ENCODE peak calls at places on chromosomes 1 and 21, in four cellular contexts. J is tibial artery, Y is HCT116, F is psoas muscle. R is an unnamed sample. For H3K36me3, the result is how much of the 10 kb centered on the place peaks cover.

GRCh38 chr1:115648717-115649691 is 7.2 kb downstream of the VANGL1 start:
- DNase-seq in J (no peak), Y (no peak), F (no peak), R (no peak)

GRCh38 chr21:17461014-17461413 is 51.8 kb upstream of the CXADR start:
- DNase-seq in J (peak), Y (no peak), F (no peak), R (peak)

GRCh38 chr1:29211086-29212030 is 19.4 kb downstream of the MECR start:
- DNase-seq in J (no peak), Y (no peak), F (no peak), R (no peak)

GRCh38 chr1:1117469-1117831 is 1.6 kb upstream of the C1orf159 start:
- DNase-seq in J (peak), Y (no peak), F (no peak), R (no peak)

GRCh38 chr1:9207086-9207485 is 27.5 kb upstream of the H6PD start:
- DNase-seq in J (no peak), Y (no peak), F (no peak), R (no peak)

GRCh38 chr1:113248494-113248893 is 141.8 kb upstream of the MAGI3 start:
- DNase-seq in J (no peak), Y (no peak), F (no peak), R (no peak)

GRCh38 chr1:205248793-205249601 is 21.3 kb downstream of the TMCC2 start:
- DNase-seq in J (peak), Y (no peak), F (peak), R (peak)

GRCh38 chr1:110215621-110216020 is 5.5 kb downstream of the KCNC4 start:
- DNase-seq in J (no peak), Y (no peak), F (no peak), R (no peak)

GRCh38 chr1:165598676-165599059 is 32.4 kb upstream of the MGST3 start:
- DNase-seq in J (no peak), Y (no peak), F (no peak), R (no peak)

GRCh38 chr1:111101854-111102642 is 37.8 kb downstream of the DRAM2 start:
- DNase-seq in J (no peak), Y (no peak), F (no peak), R (no peak)

GRCh38 chr1:227299238-227299637 is 19.1 kb downstream of the CDC42BPA start:
- DNase-seq in J (no peak), Y (no peak), F (no peak), R (no peak)

GRCh38 chr1:12601690-12602632 is 16.0 kb downstream of the DHRS3 start:
- DNase-seq in J (no peak), Y (peak), F (no peak), R (no peak)

GRCh38 chr1:241081473-241081872 is 275.5 kb downstream of the RGS7 start:
- DNase-seq in J (no peak), Y (no peak), F (no peak), R (no peak)

GRCh38 chr1:159753386-159753785 is 27.4 kb upstream of the DUSP23 start:
- DNase-seq in J (no peak), Y (no peak), F (no peak), R (no peak)

GRCh38 chr1:70504176-70504820 is 93.2 kb downstream of the CTH start:
- DNase-seq in J (no peak), Y (no peak), F (no peak), R (no peak)

GRCh38 chr1:1543706-1544099 is 3.3 kb upstream of the TMEM240 start:
- DNase-seq in J (no peak), Y (no peak), F (peak), R (no peak)

GRCh38 chr1:53341521-53341895 is 13.6 kb upstream of the LRP8 start:
- DNase-seq in J (peak), Y (no peak), F (no peak), R (no peak)

GRCh38 chr1:27009601-27010197 is 3.0 kb downstream of the TENT5B start:
- DNase-seq in J (no peak), Y (no peak), F (no peak), R (no peak)

GRCh38 chr1:6922096-6922931 is 137.1 kb downstream of the CAMTA1 start:
- DNase-seq in J (peak), Y (no peak), F (no peak), R (peak)

GRCh38 chr1:54819195-54819536 is 18.0 kb upstream of the TTC22 start:
- DNase-seq in J (no peak), Y (no peak), F (no peak), R (no peak)

GRCh38 chr1:27981146-27981545 is 21.4 kb downstream of the XKR8 start:
- DNase-seq in J (no peak), Y (no peak), F (no peak), R (no peak)

GRCh38 chr1:4171480-4172450 is 271.7 kb upstream of the C1orf174 start:
- DNase-seq in J (peak), Y (no peak), F (no peak), R (no peak)

GRCh38 chr1:183470147-183470960 is 1.9 kb upstream of the SMG7 start:
- DNase-seq in J (peak), Y (peak), F (peak), R (peak)

GRCh38 chr1:24154215-24154614 is 11.3 kb upstream of the IL22RA1 start:
- DNase-seq in J (no peak), Y (no peak), F (no peak), R (no peak)

GRCh38 chr1:189708674-189709073 is 769.0 kb downstream of the BRINP3 start:
- DNase-seq in J (no peak), Y (peak), F (peak), R (no peak)

GRCh38 chr1:205270271-205270670 is 42.5 kb downstream of the TMCC2 start:
- DNase-seq in J (no peak), Y (no peak), F (no peak), R (no peak)

GRCh38 chr1:184329962-184330868 is 56.6 kb upstream of the C1orf21 start:
- DNase-seq in J (no peak), Y (no peak), F (no peak), R (no peak)

GRCh38 chr21:16258834-16259611 is 529.2 kb downstream of the USP25 start:
- DNase-seq in J (no peak), Y (no peak), F (no peak), R (no peak)

GRCh38 chr1:46530791-46531409 is 20.5 kb downstream of the KNCN start:
- DNase-seq in J (no peak), Y (no peak), F (no peak), R (no peak)

GRCh38 chr1:6519935-6520621 is 28.6 kb upstream of the PLEKHG5 start:
- DNase-seq in J (no peak), Y (no peak), F (peak), R (no peak)

GRCh38 chr1:16719571-16720402 is 20.5 kb upstream of the RNU1-4 start:
- DNase-seq in J (peak), Y (no peak), F (peak), R (no peak)

GRCh38 chr1:199743227-199743626 is 284.3 kb upstream of the NR5A2 start:
- DNase-seq in J (no peak), Y (no peak), F (no peak), R (no peak)

GRCh38 chr1:17627239-17628052 is 87.9 kb downstream of the ARHGEF10L start:
- DNase-seq in J (no peak), Y (no peak), F (peak), R (no peak)

GRCh38 chr1:109152196-109152595 is 38.3 kb downstream of the ELAPOR1 start:
- DNase-seq in J (no peak), Y (no peak), F (no peak), R (no peak)

GRCh38 chr1:222897527-222898190 is 82.8 kb downstream of the DISP1 start:
- DNase-seq in J (no peak), Y (no peak), F (no peak), R (no peak)

GRCh38 chr1:52556641-52557360 is 3.9 kb upstream of the TUT4 start:
- DNase-seq in J (no peak), Y (no peak), F (no peak), R (no peak)

GRCh38 chr1:230680300-230681025 is 33.5 kb downstream of the AGT start:
- DNase-seq in J (no peak), Y (no peak), F (no peak), R (no peak)
- H3K36me3 ChIP-seq in J (half or more), Y (under half), F (under half), R (under half)

GRCh38 chr1:41978986-41979385 is 60.3 kb upstream of the HIVEP3 start:
- DNase-seq in J (no peak), Y (no peak), F (no peak), R (no peak)

GRCh38 chr1:41975121-41975520 is 56.4 kb upstream of the HIVEP3 start:
- DNase-seq in J (no peak), Y (no peak), F (no peak), R (no peak)

GRCh38 chr1:41977329-41977728 is 58.6 kb upstream of the HIVEP3 start:
- DNase-seq in J (no peak), Y (no peak), F (no peak), R (no peak)

GRCh38 chr1:41976671-41977070 is 57.9 kb upstream of the HIVEP3 start:
- DNase-seq in J (no peak), Y (no peak), F (no peak), R (no peak)

GRCh38 chr1:41975850-41976569 is 57.3 kb upstream of the HIVEP3 start:
- DNase-seq in J (no peak), Y (no peak), F (no peak), R (no peak)
- H3K27ac ChIP-seq in J (no peak), Y (no peak), F (no peak), R (no peak)

DNA sequence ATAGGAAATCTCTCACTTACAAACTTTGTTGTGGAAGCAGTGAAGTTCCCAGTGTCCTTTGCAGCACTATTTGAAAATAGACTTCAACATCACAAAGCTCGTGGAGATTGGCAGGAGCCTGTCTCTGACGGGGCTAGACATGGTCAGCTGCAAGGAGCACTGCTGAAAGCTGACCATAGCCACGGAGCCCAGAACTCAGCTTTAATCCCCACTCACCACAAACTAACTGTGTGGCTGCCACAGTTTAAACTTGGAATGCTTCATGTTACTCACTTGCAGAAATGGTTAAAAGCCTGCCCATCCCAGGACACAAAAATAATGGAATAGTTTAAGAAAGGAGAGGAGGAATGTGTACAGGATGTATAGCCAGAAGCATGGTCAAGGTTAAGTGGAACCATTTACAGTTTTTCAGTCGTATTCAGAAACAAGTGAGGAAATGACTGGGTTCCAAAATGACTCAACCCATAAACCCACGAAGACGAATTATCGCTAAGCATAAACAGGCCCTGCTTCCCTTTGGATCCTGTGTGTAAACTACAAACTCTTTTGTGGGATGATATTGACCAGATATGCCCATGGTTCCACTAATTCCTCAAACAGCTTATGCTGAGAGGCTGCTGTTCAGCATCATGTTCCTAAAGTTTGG is 18.2 kb downstream of the DNALI1 start:
- DNase-seq in J (no peak), Y (no peak), F (no peak), R (no peak)
- H3K36me3 ChIP-seq in J (half or more), Y (half or more), F (under half), R (under half)

DNA sequence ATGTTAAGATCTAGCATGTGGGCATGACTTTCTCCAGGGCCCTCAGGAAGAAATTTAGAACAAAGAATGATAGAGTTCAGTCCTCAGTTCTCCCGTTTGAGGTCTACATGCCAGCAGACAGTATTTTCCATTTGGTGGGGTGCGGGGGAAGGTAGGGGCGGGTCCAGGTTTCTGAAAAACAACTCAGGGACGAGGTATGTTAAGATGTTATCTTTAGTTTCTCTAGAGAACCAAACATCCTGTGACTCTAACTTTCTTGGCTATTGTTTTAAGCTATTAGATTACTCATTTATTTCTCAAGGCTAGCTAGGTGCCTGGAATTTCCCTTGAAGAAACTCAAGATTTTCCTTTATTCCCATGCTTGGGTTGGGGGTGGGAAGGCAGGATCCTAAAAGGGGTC is 42.3 kb upstream of the SYT14 start:
- DNase-seq in J (no peak), Y (no peak), F (no peak), R (no peak)
- H3K27ac ChIP-seq in J (no peak), Y (no peak), F (no peak), R (no peak)

GRCh38 chr1:153945795-153946621 is 510 bp downstream of the DENND4B start:
- DNase-seq in J (peak), Y (no peak), F (peak), R (peak)

GRCh38 chr1:153945131-153945794 is 1.3 kb downstream of the DENND4B start:
- DNase-seq in J (peak), Y (no peak), F (peak), R (no peak)

GRCh38 chr1:153944005-153944821 is 2.3 kb downstream of the DENND4B start:
- DNase-seq in J (no peak), Y (no peak), F (no peak), R (no peak)

GRCh38 chr1:153942766-153943549 is 3.6 kb downstream of the DENND4B start:
- DNase-seq in J (no peak), Y (no peak), F (no peak), R (no peak)

DNA sequence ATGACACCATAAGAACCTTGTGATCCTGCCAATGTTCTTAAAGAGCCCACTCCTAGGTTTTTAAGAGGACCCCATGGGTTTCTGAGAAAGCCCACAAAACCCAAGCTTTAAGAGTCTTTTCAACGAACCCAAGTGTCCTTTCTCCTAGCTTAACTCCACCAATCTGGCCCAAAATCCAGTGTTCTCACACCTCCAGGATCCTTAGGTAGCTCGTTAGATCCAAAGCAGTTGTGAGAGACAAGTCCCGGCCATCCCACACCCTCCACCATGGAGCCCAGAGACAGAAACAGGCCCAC is 1.7 kb downstream of the DENND4B start:
- DNase-seq in J (no peak), Y (no peak), F (no peak), R (no peak)
- H3K36me3 ChIP-seq in J (half or more), Y (under half), F (under half), R (under half)

GRCh38 chr1:43921022-43921421 is 12.6 kb upstream of the ARTN start:
- DNase-seq in J (no peak), Y (no peak), F (no peak), R (no peak)
- H3K27ac ChIP-seq in J (no peak), Y (peak), F (no peak), R (no peak)

GRCh38 chr1:156803086-156803851 is 13.4 kb downstream of the SH2D2A start:
- DNase-seq in J (peak), Y (no peak), F (no peak), R (no peak)
- H3K36me3 ChIP-seq in J (under half), Y (under half), F (under half), R (under half)